ENCODE peak calls at places on chromosome 21, in four cellular contexts. J is neural crest cell, L is Calu3, I is cardiac fibroblast. T is an unnamed sample.

GRCh38 chr21:38863843-38864363 is 58.2 kb downstream of the ETS2 start:
- DNase-seq in J (no peak), L (no peak), I (no peak), T (no peak)

GRCh38 chr21:38170283-38170682 is 86.5 kb upstream of the KCNJ15 start:
- DNase-seq in J (no peak), L (peak; percentile 52), I (peak; percentile 59), T (peak; percentile 20)

GRCh38 chr21:46503922-46504539 is 45.3 kb downstream of the DIP2A start:
- DNase-seq in J (no peak), L (no peak), I (no peak), T (peak; percentile 59)

GRCh38 chr21:24032709-24033232 is 1574.5 kb downstream of the MRPL39 start:
- DNase-seq in J (no peak), L (no peak), I (no peak), T (no peak)

GRCh38 chr21:45954271-45954670 is 27.3 kb upstream of the COL6A1 start:
- DNase-seq in J (no peak), L (no peak), I (peak; percentile 56), T (no peak)

GRCh38 chr21:31731112-31731801 is 661 bp downstream of the SCAF4 start:
- DNase-seq in J (peak; percentile 48), L (peak; percentile 8), I (no peak), T (peak; percentile 59)

GRCh38 chr21:27700974-27701614 is 734.2 kb upstream of the ADAMTS5 start:
- DNase-seq in J (peak; percentile 84), L (peak; percentile 77), I (peak; percentile 93), T (peak; percentile 17)

GRCh38 chr21:32560896-32561295 is 24.4 kb downstream of the TCP10L start:
- DNase-seq in J (no peak), L (no peak), I (no peak), T (no peak)

GRCh38 chr21:33155457-33155856 is 74.3 kb upstream of the IFNAR2 start:
- DNase-seq in J (no peak), L (no peak), I (no peak), T (no peak)

GRCh38 chr21:38376235-38376634 is 119.4 kb downstream of the KCNJ15 start:
- DNase-seq in J (no peak), L (no peak), I (no peak), T (no peak)

GRCh38 chr21:42493109-42494060 is 2.6 kb downstream of the RSPH1 start:
- DNase-seq in J (no peak), L (no peak), I (no peak), T (no peak)

GRCh38 chr21:39149882-39150281 is 33.4 kb downstream of the PSMG1 start:
- DNase-seq in J (no peak), L (no peak), I (no peak), T (no peak)

GRCh38 chr21:16945580-16945979 is 567.3 kb upstream of the CXADR start:
- DNase-seq in J (no peak), L (no peak), I (no peak), T (no peak)

GRCh38 chr21:30256100-30256499 is 26.6 kb downstream of the KRTAP24-1 start:
- DNase-seq in J (no peak), L (no peak), I (no peak), T (no peak)

DNA sequence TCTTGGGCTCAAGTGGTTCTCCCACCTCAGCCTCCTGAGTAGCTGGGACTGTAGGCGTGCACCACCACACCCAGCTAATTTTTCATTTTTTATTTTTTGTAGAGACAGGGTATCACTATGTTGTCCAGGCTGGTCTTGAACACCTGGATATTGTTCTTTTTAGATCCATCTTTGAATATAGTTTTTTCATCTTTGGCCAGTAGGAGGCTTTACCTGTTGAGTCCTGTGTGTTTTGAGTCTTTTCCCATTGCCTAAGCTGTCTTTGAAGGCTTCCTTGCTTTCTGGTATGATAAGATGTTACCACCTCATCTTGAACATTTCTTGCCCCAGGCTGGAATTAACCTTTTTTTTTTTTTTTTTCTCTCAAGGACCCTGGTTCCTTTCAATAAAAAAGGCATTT is 387.8 kb upstream of the RUNX1 start:
- DNase-seq in J (no peak), L (no peak), I (no peak), T (no peak)
- TF ChIP-seq CTCF in J (peak; percentile 32), L (no peak), I (no peak), T (no peak)

DNA sequence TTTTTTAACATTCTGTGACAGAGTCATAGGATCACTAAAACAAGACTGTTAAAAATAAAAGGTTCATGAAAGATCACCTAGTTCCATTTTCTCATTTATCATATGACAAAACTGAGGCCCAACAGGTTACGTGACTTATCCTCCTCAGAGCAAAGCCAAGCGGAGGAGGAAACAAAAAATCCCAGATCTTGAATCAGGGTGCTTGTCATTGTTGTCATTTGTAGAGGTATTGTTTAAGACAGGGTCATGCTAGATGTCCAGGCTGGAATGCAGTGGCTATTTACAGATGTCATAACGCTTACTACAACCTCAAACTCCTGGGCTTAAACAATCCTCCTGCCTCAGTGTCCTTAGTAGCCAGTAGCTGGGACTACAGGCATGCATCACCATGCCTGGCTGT is 293.2 kb downstream of the DSCAM start:
- DNase-seq in J (no peak), L (no peak), I (no peak), T (no peak)
- TF ChIP-seq CTCF in J (no peak), L (no peak), I (no peak), T (no peak)

GRCh38 chr21:15020797-15021196 is 44.0 kb downstream of the NRIP1 start:
- DNase-seq in J (no peak), L (no peak), I (no peak), T (no peak)

GRCh38 chr21:15023782-15024181 is 41.0 kb downstream of the NRIP1 start:
- DNase-seq in J (no peak), L (no peak), I (no peak), T (no peak)

GRCh38 chr21:15027056-15027455 is 37.7 kb downstream of the NRIP1 start:
- DNase-seq in J (no peak), L (no peak), I (no peak), T (no peak)

GRCh38 chr21:15026370-15026769 is 38.4 kb downstream of the NRIP1 start:
- DNase-seq in J (no peak), L (no peak), I (no peak), T (no peak)

DNA sequence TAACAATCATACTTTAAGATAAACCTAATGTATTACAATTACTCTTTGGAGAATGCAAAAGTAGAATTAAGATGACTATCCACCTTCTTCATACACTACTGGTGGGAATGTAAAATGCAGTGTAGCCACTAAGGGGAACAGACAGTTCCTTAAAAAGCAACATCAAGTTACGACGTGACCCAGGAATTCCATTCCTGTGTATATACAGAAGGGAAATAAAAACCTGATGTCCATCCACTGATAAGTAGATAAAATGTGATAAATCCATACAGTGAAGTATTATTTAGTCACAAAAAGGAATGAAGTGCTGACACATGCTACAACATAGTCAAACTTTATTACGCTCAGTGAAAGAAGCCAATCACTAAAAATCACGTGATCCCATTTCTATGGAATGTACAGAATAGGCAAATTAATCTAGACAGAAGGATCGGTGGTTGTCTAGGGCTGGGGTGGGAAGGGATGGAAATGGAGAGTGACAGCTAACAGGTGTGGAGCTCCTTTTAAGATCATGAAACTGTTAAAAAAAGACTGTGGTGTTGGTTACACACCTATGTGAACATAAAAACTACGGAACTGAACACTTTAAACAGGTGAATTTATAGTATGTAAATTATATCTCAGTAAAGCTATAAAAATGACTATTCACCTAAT is 42.1 kb downstream of the NRIP1 start:
- DNase-seq in J (no peak), L (no peak), I (no peak), T (no peak)
- TF ChIP-seq CTCF in J (peak; percentile 28), L (no peak), I (peak; percentile 18), T (no peak)

GRCh38 chr21:41321211-41321907 is 4.8 kb downstream of the FAM3B start:
- DNase-seq in J (no peak), L (no peak), I (no peak), T (peak; percentile 48)
- TF ChIP-seq CTCF in J (no peak), L (no peak), I (no peak), T (no peak)

T was measured in GM10248.